ENCODE peak calls at places on chromosomes 11 and 22, in five cellular contexts. Y, S, A, O and Q are unnamed samples.

GRCh38 chr22:37007666-37008065 is 11.6 kb downstream of the TST start:
- DNase-seq in Y (no peak), S (no peak), A (no peak), O (no peak), Q (no peak)

GRCh38 chr22:32031466-32031865 is 11.6 kb upstream of the SLC5A1 start:
- DNase-seq in Y (no peak), S (no peak), A (no peak), O (no peak), Q (no peak)

GRCh38 chr22:20316217-20316843 is 3.5 kb downstream of the DGCR6L start:
- DNase-seq in Y (no peak), S (no peak), A (no peak), O (peak; percentile 48), Q (no peak)

GRCh38 chr11:110763249-110764011 is 51.2 kb upstream of the ARHGAP20 start:
- DNase-seq in Y (peak; percentile 38), S (no peak), A (no peak), O (peak; percentile 54), Q (peak; percentile 47)

GRCh38 chr11:132605794-132606570 is 926.3 kb downstream of the OPCML start:
- DNase-seq in Y (no peak), S (no peak), A (no peak), O (peak; percentile 60), Q (no peak)

GRCh38 chr11:45899448-45900174 is 7.5 kb downstream of the FREY1 start:
- DNase-seq in Y (peak; percentile 72), S (peak; percentile 85), A (peak; percentile 90), O (peak; percentile 96), Q (peak; percentile 63)

GRCh38 chr11:73752216-73752867 is 8.5 kb downstream of the RAB6A start:
- DNase-seq in Y (peak; percentile 23), S (no peak), A (no peak), O (peak; percentile 85), Q (no peak)

GRCh38 chr11:117546431-117547160 is 218.9 kb downstream of the CEP164 start:
- DNase-seq in Y (no peak), S (no peak), A (no peak), O (no peak), Q (no peak)

GRCh38 chr22:39635719-39636118 is 65.2 kb downstream of the CACNA1I start:
- DNase-seq in Y (no peak), S (no peak), A (no peak), O (no peak), Q (no peak)

GRCh38 chr22:19874307-19875060 is 19.8 kb upstream of the GNB1L start:
- DNase-seq in Y (peak; percentile 7), S (peak; percentile 22), A (no peak), O (peak; percentile 42), Q (no peak)

GRCh38 chr22:35631597-35631996 is 14.5 kb upstream of the MB start:
- DNase-seq in Y (no peak), S (no peak), A (peak; percentile 39), O (peak; percentile 83), Q (peak; percentile 36)

GRCh38 chr11:4559527-4560440 is 14.8 kb downstream of the OR52M1 start:
- DNase-seq in Y (no peak), S (no peak), A (no peak), O (no peak), Q (no peak)

GRCh38 chr11:36361901-36362391 is 65.9 kb downstream of the PRR5L start:
- DNase-seq in Y (no peak), S (no peak), A (no peak), O (peak; percentile 60), Q (peak; percentile 40)

GRCh38 chr22:20750461-20751184 is 23.3 kb upstream of the SERPIND1 start:
- DNase-seq in Y (peak; percentile 50), S (peak; percentile 82), A (peak; percentile 62), O (peak; percentile 88), Q (peak; percentile 51)

GRCh38 chr11:70700453-70700852 is 302.1 kb downstream of the CTTN start:
- DNase-seq in Y (no peak), S (no peak), A (no peak), O (no peak), Q (no peak)

GRCh38 chr11:69817265-69818236 is 1.7 kb downstream of the FGF3 start:
- DNase-seq in Y (no peak), S (no peak), A (peak; percentile 52), O (no peak), Q (no peak)

GRCh38 chr22:32202539-32203180 is 2.2 kb downstream of the RFPL2 start:
- DNase-seq in Y (no peak), S (no peak), A (no peak), O (peak; percentile 60), Q (peak; percentile 65)

GRCh38 chr11:35166369-35167360 is 27.7 kb downstream of the CD44 start:
- DNase-seq in Y (no peak), S (peak; percentile 24), A (no peak), O (peak; percentile 62), Q (no peak)

GRCh38 chr11:73190557-73190885 is 27.6 kb upstream of the P2RY2 start:
- DNase-seq in Y (no peak), S (no peak), A (no peak), O (no peak), Q (no peak)

GRCh38 chr11:118634435-118635236 is 27.2 kb downstream of the PHLDB1 start:
- DNase-seq in Y (peak; percentile 69), S (peak; percentile 77), A (no peak), O (peak; percentile 92), Q (peak; percentile 79)

GRCh38 chr11:2150206-2150847 is 10.7 kb downstream of the INS start:
- DNase-seq in Y (no peak), S (no peak), A (no peak), O (no peak), Q (no peak)

GRCh38 chr11:13924801-13925327 is 37.7 kb upstream of the SPON1 start:
- DNase-seq in Y (no peak), S (no peak), A (no peak), O (no peak), Q (no peak)

GRCh38 chr22:22168190-22168940 is 76.2 kb upstream of the VPREB1 start:
- DNase-seq in Y (no peak), S (no peak), A (peak; percentile 46), O (no peak), Q (no peak)

GRCh38 chr22:44205713-44206645 is 25.3 kb downstream of the PARVG start:
- DNase-seq in Y (no peak), S (no peak), A (no peak), O (no peak), Q (no peak)

GRCh38 chr11:61541568-61541967 is 33.0 kb downstream of the LRRC10B start:
- DNase-seq in Y (no peak), S (no peak), A (peak; percentile 75), O (no peak), Q (no peak)

GRCh38 chr11:134272381-134273316 is 3.5 kb upstream of the GLB1L3 start:
- DNase-seq in Y (no peak), S (no peak), A (no peak), O (peak; percentile 61), Q (no peak)

GRCh38 chr22:40485813-40486610 is 115.6 kb downstream of the SGSM3 start:
- DNase-seq in Y (no peak), S (peak; percentile 59), A (no peak), O (peak; percentile 70), Q (no peak)

GRCh38 chr11:17989306-17989705 is 23.5 kb downstream of the SERGEF start:
- DNase-seq in Y (no peak), S (no peak), A (no peak), O (no peak), Q (no peak)

GRCh38 chr11:35804446-35805040 is 139.3 kb upstream of the LDLRAD3 start:
- DNase-seq in Y (no peak), S (no peak), A (no peak), O (no peak), Q (no peak)

GRCh38 chr11:85118151-85118550 is 509.0 kb downstream of the DLG2 start:
- DNase-seq in Y (no peak), S (no peak), A (no peak), O (no peak), Q (no peak)

GRCh38 chr22:39130152-39130704 is 22.3 kb downstream of the CBX7 start:
- DNase-seq in Y (no peak), S (no peak), A (peak; percentile 4), O (no peak), Q (no peak)

GRCh38 chr11:69007978-69008381 is 5.1 kb downstream of the MRGPRF start:
- DNase-seq in Y (no peak), S (no peak), A (no peak), O (no peak), Q (peak; percentile 66)

GRCh38 chr11:20397281-20397680 is 9.8 kb downstream of the PRMT3 start:
- DNase-seq in Y (no peak), S (no peak), A (peak; percentile 35), O (no peak), Q (no peak)

GRCh38 chr22:45051419-45051818 is 41.6 kb upstream of the PHF21B start:
- DNase-seq in Y (no peak), S (no peak), A (no peak), O (no peak), Q (no peak)

GRCh38 chr22:21070690-21071615 is 25.2 kb downstream of the LRRC74B start:
- DNase-seq in Y (no peak), S (no peak), A (no peak), O (no peak), Q (no peak)

GRCh38 chr11:46541593-46542371 is 52.0 kb downstream of the AMBRA1 start:
- DNase-seq in Y (no peak), S (peak; percentile 38), A (no peak), O (peak; percentile 78), Q (peak; percentile 84)